ENCODE peak calls at places on chromosomes 1 and 21, in ten cellular contexts. One of them, this sample, is unnamed.

GRCh38 chr1:1796466-1796865 is 18.2 kb upstream of the NADK start:
- DNase-seq in thoracic aorta: no peak
- DNase-seq in NCI-H524: no peak
- DNase-seq in NCI-H2081: no peak
- DNase-seq in nucleus accumbens: peak
- DNase-seq in DND-41: no peak
- DNase-seq in tibial artery: no peak
- DNase-seq in pancreas: no peak
- DNase-seq in stimulated activated CD4-positive, alpha-beta T cell treated with anti-CD3 and anti-CD28 coated beads, Interleukin-2, amount 100 ng/mL, for 24 hours: no peak
- DNase-seq in KG1: no peak
- DNase-seq in this sample: no peak

GRCh38 chr1:117077267-117077666 is 17.1 kb downstream of the TTF2 start:
- DNase-seq in thoracic aorta: no peak
- DNase-seq in NCI-H524: no peak
- DNase-seq in NCI-H2081: no peak
- DNase-seq in nucleus accumbens: peak
- DNase-seq in DND-41: no peak
- DNase-seq in tibial artery: no peak
- DNase-seq in pancreas: no peak
- DNase-seq in stimulated activated CD4-positive, alpha-beta T cell treated with anti-CD3 and anti-CD28 coated beads, Interleukin-2, amount 100 ng/mL, for 24 hours: peak
- DNase-seq in KG1: no peak
- DNase-seq in this sample: no peak

GRCh38 chr1:114755006-114755936 is 2.5 kb downstream of the CSDE1 start:
- DNase-seq in thoracic aorta: no peak
- DNase-seq in NCI-H524: no peak
- DNase-seq in NCI-H2081: no peak
- DNase-seq in nucleus accumbens: no peak
- DNase-seq in DND-41: no peak
- DNase-seq in tibial artery: no peak
- DNase-seq in pancreas: no peak
- DNase-seq in stimulated activated CD4-positive, alpha-beta T cell treated with anti-CD3 and anti-CD28 coated beads, Interleukin-2, amount 100 ng/mL, for 24 hours: no peak
- DNase-seq in KG1: no peak
- DNase-seq in this sample: no peak

GRCh38 chr1:23273450-23274133 is 56.3 kb upstream of the HTR1D start:
- DNase-seq in thoracic aorta: no peak
- DNase-seq in NCI-H524: no peak
- DNase-seq in NCI-H2081: no peak
- DNase-seq in nucleus accumbens: no peak
- DNase-seq in DND-41: no peak
- DNase-seq in tibial artery: no peak
- DNase-seq in pancreas: no peak
- DNase-seq in stimulated activated CD4-positive, alpha-beta T cell treated with anti-CD3 and anti-CD28 coated beads, Interleukin-2, amount 100 ng/mL, for 24 hours: no peak
- DNase-seq in KG1: no peak
- DNase-seq in this sample: no peak

GRCh38 chr1:156164465-156164831 is 11.1 kb downstream of the SEMA4A start:
- DNase-seq in thoracic aorta: no peak
- DNase-seq in NCI-H524: no peak
- DNase-seq in NCI-H2081: no peak
- DNase-seq in nucleus accumbens: no peak
- DNase-seq in DND-41: no peak
- DNase-seq in tibial artery: no peak
- DNase-seq in pancreas: no peak
- DNase-seq in stimulated activated CD4-positive, alpha-beta T cell treated with anti-CD3 and anti-CD28 coated beads, Interleukin-2, amount 100 ng/mL, for 24 hours: no peak
- DNase-seq in KG1: no peak
- DNase-seq in this sample: no peak

GRCh38 chr1:56526571-56527174 is 52.7 kb downstream of the PLPP3 start:
- DNase-seq in thoracic aorta: no peak
- DNase-seq in NCI-H524: peak
- DNase-seq in NCI-H2081: no peak
- DNase-seq in nucleus accumbens: no peak
- DNase-seq in DND-41: peak
- DNase-seq in tibial artery: no peak
- DNase-seq in pancreas: no peak
- DNase-seq in stimulated activated CD4-positive, alpha-beta T cell treated with anti-CD3 and anti-CD28 coated beads, Interleukin-2, amount 100 ng/mL, for 24 hours: no peak
- DNase-seq in KG1: no peak
- DNase-seq in this sample: no peak

GRCh38 chr1:16393255-16394177 is 26.5 kb downstream of the SZRD1 start:
- DNase-seq in thoracic aorta: no peak
- DNase-seq in NCI-H524: no peak
- DNase-seq in NCI-H2081: no peak
- DNase-seq in nucleus accumbens: peak
- DNase-seq in DND-41: no peak
- DNase-seq in tibial artery: no peak
- DNase-seq in pancreas: no peak
- DNase-seq in stimulated activated CD4-positive, alpha-beta T cell treated with anti-CD3 and anti-CD28 coated beads, Interleukin-2, amount 100 ng/mL, for 24 hours: no peak
- DNase-seq in KG1: no peak
- DNase-seq in this sample: no peak

GRCh38 chr1:207429963-207430362 is 24.2 kb upstream of the CR2 start:
- DNase-seq in thoracic aorta: no peak
- DNase-seq in NCI-H524: no peak
- DNase-seq in NCI-H2081: no peak
- DNase-seq in nucleus accumbens: no peak
- DNase-seq in DND-41: no peak
- DNase-seq in tibial artery: no peak
- DNase-seq in pancreas: no peak
- DNase-seq in stimulated activated CD4-positive, alpha-beta T cell treated with anti-CD3 and anti-CD28 coated beads, Interleukin-2, amount 100 ng/mL, for 24 hours: no peak
- DNase-seq in KG1: no peak
- DNase-seq in this sample: no peak

GRCh38 chr21:41316641-41317392 is at the start of gene FAM3B:
- DNase-seq in thoracic aorta: no peak
- DNase-seq in NCI-H524: no peak
- DNase-seq in NCI-H2081: peak
- DNase-seq in nucleus accumbens: no peak
- DNase-seq in DND-41: no peak
- DNase-seq in tibial artery: no peak
- DNase-seq in pancreas: peak
- DNase-seq in stimulated activated CD4-positive, alpha-beta T cell treated with anti-CD3 and anti-CD28 coated beads, Interleukin-2, amount 100 ng/mL, for 24 hours: no peak
- DNase-seq in KG1: no peak
- DNase-seq in this sample: no peak

This sample was measured in anterior cingulate cortex.